ENCODE peak calls at places on chromosome 20, in six cellular contexts. One of them, this sample, is unnamed. For H3K4me1, the result is how much of the 10 kb centered on the place peaks cover.

GRCh38 chr20:31662372-31662854 is 24.7 kb downstream of the COX4I2 start:
- DNase-seq in uterus: no peak
- DNase-seq in ovary: no peak
- DNase-seq in mucosa of descending colon: no peak
- DNase-seq in CD8-positive, alpha-beta T cell: no peak
- DNase-seq in fibroblast of lung: no peak
- DNase-seq in this sample: no peak

GRCh38 chr20:17633850-17634500 is 48.1 kb downstream of the RRBP1 start:
- DNase-seq in uterus: no peak
- DNase-seq in ovary: peak
- DNase-seq in mucosa of descending colon: no peak
- DNase-seq in CD8-positive, alpha-beta T cell: no peak
- DNase-seq in fibroblast of lung: no peak
- DNase-seq in this sample: no peak

GRCh38 chr20:13771853-13772453 is 12.8 kb downstream of the ESF1 start:
- DNase-seq in uterus: no peak
- DNase-seq in ovary: no peak
- DNase-seq in mucosa of descending colon: no peak
- DNase-seq in CD8-positive, alpha-beta T cell: no peak
- DNase-seq in fibroblast of lung: peak
- DNase-seq in this sample: no peak

GRCh38 chr20:19176483-19176882 is 36.0 kb upstream of the SLC24A3 start:
- DNase-seq in uterus: no peak
- DNase-seq in ovary: no peak
- DNase-seq in mucosa of descending colon: no peak
- DNase-seq in CD8-positive, alpha-beta T cell: no peak
- DNase-seq in fibroblast of lung: no peak
- DNase-seq in this sample: no peak

GRCh38 chr20:40046703-40047102 is 642.3 kb downstream of the MAFB start:
- DNase-seq in uterus: no peak
- DNase-seq in ovary: no peak
- DNase-seq in mucosa of descending colon: no peak
- DNase-seq in CD8-positive, alpha-beta T cell: no peak
- DNase-seq in fibroblast of lung: no peak
- DNase-seq in this sample: no peak

GRCh38 chr20:34578521-34579147 is 20.1 kb downstream of the MAP1LC3A start:
- DNase-seq in uterus: no peak
- DNase-seq in ovary: peak
- DNase-seq in mucosa of descending colon: no peak
- DNase-seq in CD8-positive, alpha-beta T cell: no peak
- DNase-seq in fibroblast of lung: no peak
- DNase-seq in this sample: no peak

GRCh38 chr20:8964944-8965562 is 103.8 kb upstream of the PLCB4 start:
- DNase-seq in uterus: no peak
- DNase-seq in ovary: no peak
- DNase-seq in mucosa of descending colon: no peak
- DNase-seq in CD8-positive, alpha-beta T cell: no peak
- DNase-seq in fibroblast of lung: no peak
- DNase-seq in this sample: no peak

GRCh38 chr20:44646023-44646640 is 5.4 kb downstream of the ADA start:
- DNase-seq in uterus: no peak
- DNase-seq in ovary: no peak
- DNase-seq in mucosa of descending colon: peak
- DNase-seq in CD8-positive, alpha-beta T cell: peak
- DNase-seq in fibroblast of lung: peak
- DNase-seq in this sample: no peak

GRCh38 chr20:42041000-42041565 is 422.9 kb upstream of the CHD6 start:
- DNase-seq in uterus: no peak
- DNase-seq in ovary: no peak
- DNase-seq in mucosa of descending colon: no peak
- DNase-seq in CD8-positive, alpha-beta T cell: no peak
- DNase-seq in fibroblast of lung: no peak
- DNase-seq in this sample: no peak

GRCh38 chr20:36035720-36036119 is 67.3 kb downstream of the CNBD2 start:
- DNase-seq in uterus: no peak
- DNase-seq in ovary: no peak
- DNase-seq in mucosa of descending colon: no peak
- DNase-seq in CD8-positive, alpha-beta T cell: no peak
- DNase-seq in fibroblast of lung: no peak
- DNase-seq in this sample: no peak

GRCh38 chr20:45053441-45054351 is 47.2 kb downstream of the KCNS1 start:
- DNase-seq in uterus: no peak
- DNase-seq in ovary: no peak
- DNase-seq in mucosa of descending colon: no peak
- DNase-seq in CD8-positive, alpha-beta T cell: no peak
- DNase-seq in fibroblast of lung: no peak
- DNase-seq in this sample: no peak

GRCh38 chr20:44070139-44070900 is 116.7 kb downstream of the JPH2 start:
- DNase-seq in uterus: no peak
- DNase-seq in ovary: no peak
- DNase-seq in mucosa of descending colon: no peak
- DNase-seq in CD8-positive, alpha-beta T cell: peak
- DNase-seq in fibroblast of lung: no peak
- DNase-seq in this sample: no peak

GRCh38 chr20:53138454-53139291 is 166.5 kb downstream of the TSHZ2 start:
- DNase-seq in uterus: no peak
- DNase-seq in ovary: no peak
- DNase-seq in mucosa of descending colon: no peak
- DNase-seq in CD8-positive, alpha-beta T cell: no peak
- DNase-seq in fibroblast of lung: no peak
- DNase-seq in this sample: no peak

GRCh38 chr20:31490752-31491151 is 15.7 kb downstream of the REM1 start:
- DNase-seq in uterus: no peak
- DNase-seq in ovary: no peak
- DNase-seq in mucosa of descending colon: no peak
- DNase-seq in CD8-positive, alpha-beta T cell: no peak
- DNase-seq in fibroblast of lung: no peak
- DNase-seq in this sample: no peak

GRCh38 chr20:21101453-21102251 is 4.5 kb downstream of the LINC00237 start:
- DNase-seq in uterus: no peak
- DNase-seq in ovary: peak
- DNase-seq in mucosa of descending colon: no peak
- DNase-seq in CD8-positive, alpha-beta T cell: no peak
- DNase-seq in fibroblast of lung: no peak
- DNase-seq in this sample: no peak

GRCh38 chr20:32144898-32145662 is 35.6 kb downstream of the TM9SF4 start:
- DNase-seq in uterus: no peak
- DNase-seq in ovary: no peak
- DNase-seq in mucosa of descending colon: no peak
- DNase-seq in CD8-positive, alpha-beta T cell: no peak
- DNase-seq in fibroblast of lung: no peak
- DNase-seq in this sample: no peak

GRCh38 chr20:58950603-58951002 is 30.5 kb upstream of the NELFCD start:
- DNase-seq in uterus: no peak
- DNase-seq in ovary: no peak
- DNase-seq in mucosa of descending colon: peak
- DNase-seq in CD8-positive, alpha-beta T cell: no peak
- DNase-seq in fibroblast of lung: no peak
- DNase-seq in this sample: no peak

GRCh38 chr20:18587665-18588553 is at the start of gene DTD1:
- DNase-seq in uterus: peak
- DNase-seq in ovary: peak
- DNase-seq in mucosa of descending colon: peak
- DNase-seq in CD8-positive, alpha-beta T cell: peak
- DNase-seq in fibroblast of lung: peak
- DNase-seq in this sample: peak

GRCh38 chr20:62209850-62210495 is 10.1 kb downstream of the HRH3 start:
- DNase-seq in uterus: no peak
- DNase-seq in ovary: no peak
- DNase-seq in mucosa of descending colon: no peak
- DNase-seq in CD8-positive, alpha-beta T cell: no peak
- DNase-seq in fibroblast of lung: no peak
- DNase-seq in this sample: no peak

GRCh38 chr20:62211216-62211615 is 8.9 kb downstream of the HRH3 start:
- DNase-seq in uterus: no peak
- DNase-seq in ovary: no peak
- DNase-seq in mucosa of descending colon: no peak
- DNase-seq in CD8-positive, alpha-beta T cell: no peak
- DNase-seq in fibroblast of lung: no peak
- DNase-seq in this sample: no peak

GRCh38 chr20:62210496-62210855 is 9.6 kb downstream of the HRH3 start:
- DNase-seq in uterus: no peak
- DNase-seq in ovary: no peak
- DNase-seq in mucosa of descending colon: no peak
- DNase-seq in CD8-positive, alpha-beta T cell: no peak
- DNase-seq in fibroblast of lung: no peak
- DNase-seq in this sample: no peak

GRCh38 chr20:62208061-62208804 is 11.8 kb downstream of the HRH3 start:
- DNase-seq in uterus: no peak
- DNase-seq in ovary: no peak
- DNase-seq in mucosa of descending colon: no peak
- DNase-seq in CD8-positive, alpha-beta T cell: no peak
- DNase-seq in fibroblast of lung: no peak
- DNase-seq in this sample: no peak

DNA sequence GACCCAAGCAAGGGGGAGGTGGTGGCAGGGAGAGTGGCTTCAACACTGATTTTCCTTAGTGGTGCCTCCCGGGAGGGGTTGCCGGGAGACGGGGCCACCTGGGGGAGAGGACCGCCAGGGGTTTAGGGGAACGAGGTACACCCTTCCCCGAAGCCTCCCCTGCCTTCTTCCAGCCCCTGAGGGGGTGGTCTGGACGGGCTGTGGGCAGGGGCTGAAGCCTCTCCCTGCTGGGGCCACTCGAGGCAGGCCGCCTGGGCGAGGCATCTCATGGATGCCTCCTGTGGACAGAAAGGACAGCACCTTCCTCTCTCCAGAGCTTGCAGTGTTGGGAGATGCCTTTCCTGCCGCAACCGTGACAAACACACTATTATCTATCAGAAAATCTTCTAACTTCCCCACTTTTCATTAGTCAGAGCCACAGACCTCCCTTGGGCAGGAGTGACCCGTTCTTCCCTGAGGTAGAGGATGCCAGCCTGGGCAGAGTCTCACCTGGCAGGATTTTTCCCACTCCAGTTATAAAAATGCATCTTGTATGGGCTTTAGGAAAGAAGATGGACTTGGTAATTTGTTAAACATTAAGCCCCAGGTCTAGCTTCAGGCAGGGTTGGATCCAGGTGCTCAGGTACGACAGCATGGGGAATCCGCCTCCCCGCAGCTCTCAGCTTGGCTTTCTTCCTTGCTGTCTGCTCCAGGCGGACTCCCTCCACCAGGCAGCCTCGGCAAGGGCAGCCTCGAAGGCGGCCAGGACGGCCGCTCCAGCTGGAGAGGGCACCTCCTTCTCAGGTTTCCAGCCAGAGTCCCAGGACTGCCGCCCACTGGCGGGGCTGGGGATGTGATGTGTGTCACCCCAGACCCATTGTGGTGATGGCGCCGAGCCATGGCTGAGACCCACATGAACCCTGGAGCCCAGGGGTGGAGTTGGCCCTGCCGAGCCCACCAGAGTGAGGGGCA is 11.0 kb downstream of the HRH3 start:
- DNase-seq in uterus: no peak
- DNase-seq in ovary: no peak
- DNase-seq in mucosa of descending colon: no peak
- DNase-seq in CD8-positive, alpha-beta T cell: no peak
- DNase-seq in fibroblast of lung: no peak
- DNase-seq in this sample: no peak
- TF ChIP-seq CTCF in uterus: no peak
- TF ChIP-seq CTCF in ovary: no peak
- TF ChIP-seq CTCF in mucosa of descending colon: no peak
- TF ChIP-seq CTCF in CD8-positive, alpha-beta T cell: no peak
- TF ChIP-seq CTCF in fibroblast of lung: no peak
- TF ChIP-seq CTCF in this sample: no peak

GRCh38 chr20:55586626-55587025 is 418.7 kb downstream of the CBLN4 start:
- DNase-seq in uterus: no peak
- DNase-seq in ovary: no peak
- DNase-seq in mucosa of descending colon: no peak
- DNase-seq in CD8-positive, alpha-beta T cell: no peak
- DNase-seq in fibroblast of lung: no peak
- DNase-seq in this sample: no peak

GRCh38 chr20:55583036-55583435 is 422.3 kb downstream of the CBLN4 start:
- DNase-seq in uterus: no peak
- DNase-seq in ovary: no peak
- DNase-seq in mucosa of descending colon: no peak
- DNase-seq in CD8-positive, alpha-beta T cell: no peak
- DNase-seq in fibroblast of lung: no peak
- DNase-seq in this sample: no peak

GRCh38 chr20:55584307-55584706 is 421.0 kb downstream of the CBLN4 start:
- DNase-seq in uterus: no peak
- DNase-seq in ovary: no peak
- DNase-seq in mucosa of descending colon: no peak
- DNase-seq in CD8-positive, alpha-beta T cell: no peak
- DNase-seq in fibroblast of lung: no peak
- DNase-seq in this sample: no peak

GRCh38 chr20:55582498-55582897 is 422.8 kb downstream of the CBLN4 start:
- DNase-seq in uterus: no peak
- DNase-seq in ovary: no peak
- DNase-seq in mucosa of descending colon: no peak
- DNase-seq in CD8-positive, alpha-beta T cell: no peak
- DNase-seq in fibroblast of lung: no peak
- DNase-seq in this sample: no peak

DNA sequence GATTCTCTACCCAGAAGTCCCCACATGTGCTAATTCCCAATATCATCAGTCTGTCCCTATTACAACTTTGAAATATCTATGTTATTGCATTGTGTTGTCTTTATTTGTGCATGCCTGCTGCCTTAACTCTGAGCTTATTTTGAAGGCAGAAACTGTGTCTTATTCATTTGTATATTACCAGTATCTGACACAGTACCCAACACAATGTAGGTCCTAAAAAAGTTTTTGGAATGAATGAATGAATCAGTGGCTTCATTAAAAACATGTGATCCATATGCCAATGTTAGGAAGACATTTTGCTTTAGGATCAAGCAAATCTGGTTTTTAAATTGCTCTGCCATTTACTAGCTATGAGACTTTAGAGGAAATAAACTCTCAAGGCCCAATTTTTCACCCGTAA is 420.4 kb downstream of the CBLN4 start:
- DNase-seq in uterus: no peak
- DNase-seq in ovary: no peak
- DNase-seq in mucosa of descending colon: no peak
- DNase-seq in CD8-positive, alpha-beta T cell: no peak
- DNase-seq in fibroblast of lung: no peak
- DNase-seq in this sample: no peak
- H3K4me1 ChIP-seq in uterus: under half
- H3K4me1 ChIP-seq in ovary: under half
- H3K4me1 ChIP-seq in mucosa of descending colon: under half
- H3K4me1 ChIP-seq in CD8-positive, alpha-beta T cell: under half
- H3K4me1 ChIP-seq in fibroblast of lung: under half
- H3K4me1 ChIP-seq in this sample: under half

DNA sequence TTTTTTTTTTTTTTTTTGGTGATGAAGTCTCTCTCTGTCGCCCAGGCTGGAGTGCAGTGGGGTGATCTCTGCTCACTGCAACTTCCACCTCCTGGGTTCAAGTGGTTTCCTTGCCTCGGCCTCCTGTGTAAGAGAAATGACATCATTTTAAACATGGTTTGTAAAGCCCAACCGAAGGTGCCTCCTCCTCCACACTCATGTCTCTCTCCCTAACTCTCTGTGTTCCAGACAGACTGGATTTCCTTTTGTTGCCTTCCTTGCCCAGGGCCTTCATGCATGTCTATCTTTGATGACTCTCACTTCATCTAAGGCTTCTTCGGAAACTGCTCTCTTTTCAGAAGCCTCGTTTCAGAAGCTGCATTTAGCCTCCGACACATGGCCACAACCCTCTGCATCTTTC is 147.2 kb downstream of the CDH26 start:
- DNase-seq in uterus: no peak
- DNase-seq in ovary: no peak
- DNase-seq in mucosa of descending colon: no peak
- DNase-seq in CD8-positive, alpha-beta T cell: no peak
- DNase-seq in fibroblast of lung: no peak
- DNase-seq in this sample: no peak
- H3K4me3 ChIP-seq in uterus: no peak
- H3K4me3 ChIP-seq in ovary: no peak
- H3K4me3 ChIP-seq in mucosa of descending colon: no peak
- H3K4me3 ChIP-seq in CD8-positive, alpha-beta T cell: no peak
- H3K4me3 ChIP-seq in fibroblast of lung: no peak
- H3K4me3 ChIP-seq in this sample: no peak

GRCh38 chr20:33490023-33490933 is at the start of gene CBFA2T2:
- DNase-seq in uterus: peak
- DNase-seq in ovary: peak
- DNase-seq in mucosa of descending colon: peak
- DNase-seq in CD8-positive, alpha-beta T cell: no peak
- DNase-seq in fibroblast of lung: peak
- DNase-seq in this sample: peak
- TF ChIP-seq CTCF in uterus: peak
- TF ChIP-seq CTCF in ovary: no peak
- TF ChIP-seq CTCF in mucosa of descending colon: no peak
- TF ChIP-seq CTCF in CD8-positive, alpha-beta T cell: no peak
- TF ChIP-seq CTCF in fibroblast of lung: no peak
- TF ChIP-seq CTCF in this sample: no peak